ENCODE peak calls at places on chromosomes 2 and 18, in six cellular contexts. B is cardiac muscle cell; P is right cardiac atrium; N is CD4-positive, CD25-positive, alpha-beta regulatory T cell; K is heart right ventricle; A is lower lobe of right lung. O is an unnamed sample. For H3K27me3, the result is how much of the 10 kb centered on the place peaks cover.

GRCh38 chr2:156483741-156484173 is 47.6 kb downstream of the GPD2 start:
- DNase-seq in A (no peak), N (peak), K (no peak), B (no peak), P (no peak), O (peak)

GRCh38 chr2:70921031-70921430 is 14.7 kb upstream of the ATP6V1B1 start:
- DNase-seq in A (no peak), P (no peak), N (no peak), B (no peak), K (no peak), O (no peak)

GRCh38 chr18:34932792-34933466 is 108.3 kb upstream of the MAPRE2 start:
- DNase-seq in P (no peak), B (no peak), A (no peak), K (no peak), N (no peak), O (no peak)

GRCh38 chr18:56421641-56422040 is 216.8 kb downstream of the TXNL1 start:
- DNase-seq in A (no peak), N (no peak), K (no peak), P (no peak), B (no peak), O (no peak)

GRCh38 chr2:64692401-64692800 is 38.7 kb upstream of the SERTAD2 start:
- DNase-seq in N (no peak), B (peak), P (no peak), A (no peak), K (no peak), O (no peak)

GRCh38 chr2:31434911-31435310 is 20.4 kb upstream of the XDH start:
- DNase-seq in P (no peak), K (no peak), A (no peak), B (peak), N (peak), O (no peak)

GRCh38 chr18:77059294-77059916 is 73.2 kb downstream of the MBP start:
- DNase-seq in N (peak), K (no peak), A (no peak), B (peak), P (no peak), O (no peak)

GRCh38 chr18:32086866-32087265 is 4.8 kb upstream of the RNF138 start:
- DNase-seq in A (no peak), B (peak), K (no peak), P (no peak), N (no peak), O (no peak)

GRCh38 chr2:7203056-7203467 is 285.9 kb downstream of the RNF144A start:
- DNase-seq in B (peak), P (peak), A (no peak), N (peak), K (peak), O (peak)

GRCh38 chr2:151051584-151052220 is 210.0 kb downstream of the RBM43 start:
- DNase-seq in B (peak), K (peak), P (no peak), A (no peak), N (peak), O (peak)

GRCh38 chr2:167264380-167264779 is 376.1 kb downstream of the XIRP2 start:
- DNase-seq in N (peak), A (no peak), P (no peak), K (no peak), B (peak), O (no peak)

GRCh38 chr2:231039821-231040364 is 2.6 kb downstream of the C2orf72 start:
- DNase-seq in K (no peak), P (no peak), N (no peak), B (no peak), A (no peak), O (no peak)

GRCh38 chr2:64626963-64627760 is 26.6 kb downstream of the SERTAD2 start:
- DNase-seq in N (no peak), B (no peak), A (no peak), K (no peak), P (no peak), O (no peak)

GRCh38 chr2:207434288-207434687 is 95.5 kb upstream of the CREB1 start:
- DNase-seq in N (no peak), K (no peak), A (no peak), P (no peak), B (no peak), O (no peak)

GRCh38 chr18:4412286-4412685 is 42.8 kb downstream of the DLGAP1 start:
- DNase-seq in B (no peak), P (no peak), N (no peak), K (no peak), A (no peak), O (peak)

GRCh38 chr2:209726311-209726710 is 45.3 kb upstream of the UNC80 start:
- DNase-seq in N (no peak), P (no peak), K (no peak), A (no peak), B (no peak), O (no peak)

GRCh38 chr2:181683518-181684453 is 3.5 kb upstream of the NEUROD1 start:
- DNase-seq in K (no peak), A (no peak), P (no peak), B (peak), N (no peak), O (no peak)

GRCh38 chr2:61677942-61678341 is 139.8 kb upstream of the XPO1 start:
- DNase-seq in N (no peak), B (no peak), K (no peak), P (no peak), A (no peak), O (no peak)

GRCh38 chr2:26617259-26618083 is 23.7 kb downstream of the CIB4 start:
- DNase-seq in B (no peak), K (no peak), A (no peak), N (no peak), P (no peak), O (no peak)

GRCh38 chr2:26618611-26619010 is 22.6 kb downstream of the CIB4 start:
- DNase-seq in N (no peak), P (no peak), A (peak), B (no peak), K (no peak), O (no peak)

GRCh38 chr2:26616032-26616863 is 24.9 kb downstream of the CIB4 start:
- DNase-seq in P (no peak), A (peak), N (no peak), B (no peak), K (no peak), O (no peak)

GRCh38 chr2:26615336-26616031 is 25.7 kb downstream of the CIB4 start:
- DNase-seq in P (no peak), N (no peak), K (no peak), B (no peak), A (peak), O (no peak)

DNA sequence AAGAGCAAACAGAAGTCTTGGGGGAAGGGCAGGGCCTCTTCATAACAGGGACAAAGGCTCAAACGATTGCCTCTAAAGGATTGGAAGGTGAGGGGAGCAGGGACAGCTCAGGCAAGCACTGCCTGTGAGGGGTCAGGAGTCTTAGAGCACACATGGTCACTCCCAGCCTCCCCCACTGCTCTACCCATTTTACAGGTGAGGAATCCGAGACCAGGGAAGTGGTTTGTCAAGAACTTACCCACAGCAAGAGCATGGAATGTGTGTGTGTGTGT is 24.4 kb downstream of the CIB4 start:
- DNase-seq in K (no peak), B (no peak), A (no peak), N (no peak), P (no peak), O (no peak)
- H3K27me3 ChIP-seq in K (under half), B (under half), A (under half), N (under half), P (under half), O (under half)

DNA sequence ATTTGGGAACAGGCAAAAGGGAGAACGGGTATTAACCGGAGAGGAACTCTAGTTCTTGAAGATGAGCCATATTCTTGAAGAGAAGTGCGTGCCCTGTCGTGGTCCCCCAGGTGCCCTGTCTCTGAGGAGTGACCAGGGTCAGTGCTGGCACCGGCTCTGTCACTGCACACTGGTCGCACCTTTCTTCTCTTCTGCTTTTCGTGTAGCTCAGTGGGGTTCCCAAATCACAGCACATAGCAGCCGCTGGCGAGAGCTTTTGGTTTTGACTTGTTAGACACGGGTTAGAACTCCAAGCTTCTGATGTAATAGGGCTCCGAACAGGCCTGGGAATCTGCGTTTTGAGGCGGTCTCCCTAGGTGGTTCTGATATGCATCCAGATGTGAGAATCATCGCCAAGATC is 18.4 kb upstream of the LRRTM1 start:
- DNase-seq in K (no peak), A (no peak), N (no peak), P (no peak), B (no peak), O (no peak)
- H3K27me3 ChIP-seq in K (under half), A (under half), N (under half), P (under half), B (under half), O (under half)

DNA sequence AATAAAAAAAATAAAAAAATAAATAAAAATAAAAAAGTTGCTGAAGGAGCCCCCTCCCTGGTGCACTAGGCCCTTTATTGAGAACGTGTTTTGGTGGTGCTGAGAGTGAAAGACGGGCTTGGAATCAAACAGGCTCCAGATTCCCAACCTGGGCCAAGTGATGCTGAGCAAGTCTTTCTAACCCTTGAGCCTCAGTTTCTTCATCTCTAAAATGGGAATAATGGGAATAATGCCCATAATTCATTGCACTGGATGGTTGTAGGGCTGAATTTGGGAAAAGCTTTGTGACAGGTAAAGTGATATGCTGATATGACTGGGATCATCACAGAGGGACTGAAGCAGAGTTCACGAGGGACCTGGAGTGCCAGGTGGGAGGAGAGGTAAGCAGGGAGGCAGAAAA is 241.5 kb downstream of the LOXHD1 start:
- DNase-seq in B (no peak), P (no peak), A (no peak), N (no peak), K (no peak), O (no peak)
- H3K27me3 ChIP-seq in B (under half), P (under half), A (under half), N (under half), K (under half), O (under half)

DNA sequence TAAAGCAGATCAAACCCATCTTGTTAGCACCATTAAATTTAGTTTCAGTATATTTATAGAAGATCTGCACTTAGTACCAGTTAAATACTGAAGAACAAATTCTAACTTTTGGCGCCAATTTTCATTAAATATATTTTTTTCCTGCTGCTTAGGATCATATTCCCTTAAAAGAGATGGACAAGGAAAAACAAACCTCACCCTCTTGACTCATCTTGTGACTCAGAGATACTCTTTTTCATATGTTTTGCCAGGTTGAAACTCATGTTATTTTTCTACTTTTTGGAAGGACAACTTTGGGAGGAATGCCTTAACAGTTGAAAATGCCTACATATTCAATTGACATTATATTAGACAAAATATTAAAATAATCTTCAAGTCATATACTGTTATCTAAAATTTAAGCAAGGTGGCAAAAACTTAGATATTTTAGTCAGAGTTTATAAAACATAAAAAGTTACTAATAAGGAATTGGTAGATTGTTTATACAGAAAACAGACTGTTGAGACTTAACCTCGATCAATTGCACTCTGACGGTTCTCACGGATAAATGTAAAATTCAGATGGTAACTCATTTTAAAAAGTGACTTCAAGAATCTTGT is 36.2 kb downstream of the PNO1 start:
- DNase-seq in P (no peak), A (no peak), B (peak), K (no peak), N (no peak), O (no peak)
- H3K27me3 ChIP-seq in P (under half), A (under half), B (under half), K (under half), N (under half), O (under half)

DNA sequence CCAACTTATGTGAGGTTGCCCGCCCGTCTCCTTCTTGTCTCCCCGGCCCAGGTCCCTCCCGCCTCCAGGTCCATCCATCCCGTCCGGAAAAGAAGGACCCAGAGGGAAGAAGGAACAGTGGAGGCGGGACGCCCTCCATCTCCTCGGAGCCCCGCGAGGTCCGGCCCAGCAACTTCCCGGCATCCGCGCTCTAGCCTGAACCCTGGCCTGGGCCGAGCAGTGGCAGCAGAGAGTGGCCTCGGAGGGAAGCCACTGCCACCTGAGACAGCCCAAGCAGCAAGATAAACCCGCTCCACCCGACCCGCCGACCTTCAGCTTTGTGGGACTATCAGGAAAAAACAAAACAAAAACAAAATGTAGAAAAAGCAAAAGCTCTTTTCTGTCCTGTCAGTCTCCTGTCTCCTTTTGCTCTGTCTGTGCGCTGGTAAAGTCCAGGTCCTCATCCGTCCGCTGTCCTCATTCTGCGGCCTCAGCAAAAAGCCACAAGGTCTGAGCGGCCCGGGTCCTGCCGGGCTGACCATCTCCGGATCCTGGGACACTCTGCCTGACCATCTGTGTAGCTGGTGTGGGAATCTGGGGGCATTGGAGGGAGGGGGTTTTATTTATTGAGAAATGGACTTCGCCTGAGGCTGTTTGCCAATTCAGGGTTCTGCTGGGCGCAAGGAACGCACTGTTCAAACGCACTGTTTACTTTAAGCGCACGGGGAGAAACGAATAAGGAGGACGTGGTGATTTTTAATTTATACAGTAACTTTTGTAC is 3.1 kb downstream of the DLX1 start:
- DNase-seq in B (no peak), K (no peak), A (peak), P (no peak), N (no peak), O (no peak)
- H3K27me3 ChIP-seq in B (half or more), K (half or more), A (half or more), P (under half), N (half or more), O (half or more)

DNA sequence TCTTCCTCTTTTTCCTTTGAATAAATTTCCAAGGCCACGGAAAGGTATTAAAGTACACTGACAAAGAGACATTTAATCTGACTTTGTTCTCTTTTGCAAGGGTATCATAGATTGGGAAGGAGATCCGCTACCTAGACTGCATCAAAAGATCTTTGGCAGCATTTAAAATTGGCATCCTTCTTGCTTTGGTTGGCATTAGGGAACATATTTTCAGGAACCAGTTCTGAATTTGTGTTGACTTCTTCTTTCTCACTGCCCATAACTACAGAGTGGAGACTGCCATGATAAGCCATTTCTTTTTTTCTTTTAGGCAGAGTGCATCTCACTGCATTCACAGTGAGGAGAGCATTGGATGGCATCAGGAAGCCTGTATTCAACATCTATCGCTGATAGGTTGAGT is 83.4 kb downstream of the DOCK10 start:
- DNase-seq in A (no peak), P (no peak), N (no peak), K (no peak), B (no peak), O (no peak)
- H3K27me3 ChIP-seq in A (under half), P (under half), N (under half), K (under half), B (under half), O (under half)

GRCh38 chr2:123500346-123500745 is 524.7 kb upstream of the CNTNAP5 start:
- DNase-seq in B (no peak), K (no peak), P (no peak), A (no peak), N (no peak), O (no peak)

GRCh38 chr2:123500988-123501387 is 524.1 kb upstream of the CNTNAP5 start:
- DNase-seq in B (no peak), N (no peak), K (no peak), P (no peak), A (no peak), O (no peak)

GRCh38 chr2:123493687-123494086 is 531.4 kb upstream of the CNTNAP5 start:
- DNase-seq in N (no peak), A (no peak), P (no peak), B (no peak), K (no peak), O (no peak)

DNA sequence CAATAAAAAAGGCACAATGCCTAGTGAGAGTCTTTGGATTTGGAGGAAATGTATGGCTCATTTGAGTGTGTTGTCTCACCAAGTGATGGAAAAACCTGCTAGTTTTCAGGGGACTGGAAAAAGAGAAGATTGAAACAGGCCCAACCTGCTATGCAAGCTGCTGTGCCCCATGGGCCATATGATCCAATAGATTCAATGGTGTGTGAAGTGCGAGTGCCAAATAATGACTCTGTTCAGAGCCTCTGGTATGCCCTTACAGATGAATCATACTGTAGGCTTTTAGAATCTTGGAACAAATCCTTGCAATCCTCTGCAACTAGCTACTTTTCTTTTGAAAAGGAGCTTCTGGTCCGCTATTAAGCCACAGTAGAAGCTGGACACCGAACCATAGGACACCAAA is 529.8 kb upstream of the CNTNAP5 start:
- DNase-seq in B (no peak), P (no peak), A (no peak), N (no peak), K (no peak), O (no peak)
- H3K27me3 ChIP-seq in B (under half), P (under half), A (under half), N (under half), K (under half), O (under half)

DNA sequence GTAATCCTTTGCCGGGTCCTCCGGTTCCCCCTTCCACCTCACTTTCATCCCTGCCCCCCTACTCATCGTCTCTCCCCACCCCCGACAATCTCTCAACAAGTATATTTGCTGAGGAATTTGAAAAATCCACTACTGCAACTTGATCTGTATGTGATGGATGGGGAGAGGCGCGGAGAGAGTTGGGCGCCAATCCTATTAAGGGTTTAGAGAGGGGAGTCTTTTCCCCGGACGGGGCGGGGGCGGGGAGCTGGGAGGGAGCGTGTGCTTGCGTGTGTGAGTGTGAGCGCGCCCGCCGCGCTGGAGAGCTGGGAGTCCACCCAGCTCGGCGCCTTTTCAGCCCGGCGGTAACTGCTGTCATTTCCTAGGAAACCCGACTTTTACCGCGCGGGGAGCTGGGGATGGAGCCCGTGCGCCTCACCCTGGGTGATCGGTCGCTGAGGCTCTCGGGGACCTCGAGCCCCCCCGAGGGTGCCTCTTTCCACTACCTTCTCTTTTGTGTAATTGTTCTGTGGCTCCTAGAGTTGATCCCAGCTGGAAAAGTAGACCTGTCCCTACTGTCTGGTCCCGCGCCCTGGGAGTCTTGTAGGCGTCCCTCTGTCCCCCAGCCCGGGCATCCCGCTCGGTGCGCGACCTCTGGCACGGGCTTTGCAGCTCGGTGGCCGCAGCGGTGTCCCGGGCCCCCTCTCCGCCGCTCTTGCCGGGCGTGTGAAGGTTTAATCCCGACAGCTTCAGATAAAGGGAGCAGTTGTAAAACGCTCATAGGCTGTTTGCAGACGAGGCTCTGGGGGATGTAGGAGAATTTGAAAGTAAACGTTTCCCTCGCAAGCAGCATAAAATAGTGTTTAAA is 1.5 kb downstream of the GLI2 start:
- DNase-seq in A (no peak), B (peak), N (no peak), P (peak), K (peak), O (peak)
- H3K27me3 ChIP-seq in A (half or more), B (under half), N (under half), P (under half), K (half or more), O (under half)

DNA sequence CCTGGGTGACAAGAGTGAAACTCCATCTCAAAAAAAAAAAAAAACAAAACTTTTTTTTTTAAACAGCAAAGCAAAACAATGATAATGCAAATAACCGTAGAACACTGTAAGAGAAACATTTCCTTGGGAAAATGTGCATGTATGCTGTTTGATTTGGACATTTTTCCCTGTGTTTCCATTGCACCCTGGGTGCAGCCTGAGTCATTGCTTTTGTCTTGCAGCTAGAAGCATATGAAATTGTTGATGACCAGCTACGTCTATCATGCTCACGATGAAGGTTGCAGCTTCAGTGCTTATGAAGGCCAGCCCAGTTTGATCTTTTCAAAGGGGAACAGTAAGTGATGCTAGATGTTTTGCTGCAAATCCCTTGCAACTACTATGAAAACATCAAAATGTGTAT is 41.5 kb downstream of the MOGAT1 start:
- DNase-seq in P (no peak), B (no peak), N (no peak), K (no peak), A (no peak), O (no peak)
- H3K27me3 ChIP-seq in P (under half), B (under half), N (under half), K (under half), A (under half), O (under half)